ENCODE peak calls at places on chromosomes 4 and X, in ten cellular contexts. H is tibial artery; Y is OCI-LY7; S is IMR-90; R is stomach; F is prostate gland; N is SJSA1; I is CD8-positive, alpha-beta memory T cell; P is A673; W is neural progenitor cell. M is an unnamed sample. For H3K4me1, the result is how much of the 10 kb centered on the place peaks cover.

GRCh38 chr4:168796362-168797106 is 213.5 kb downstream of the CBR4 start:
- DNase-seq in H (no peak), Y (no peak), S (peak), R (peak), F (no peak), N (peak), I (no peak), P (no peak), W (no peak), M (no peak)

GRCh38 chrX:124555036-124555595 is 208.8 kb downstream of the SH2D1A start:
- DNase-seq in H (no peak), Y (no peak), S (peak), R (no peak), F (no peak), N (no peak), I (no peak), P (peak), W (no peak), M (no peak)

GRCh38 chr4:113300384-113301011 is 251.0 kb downstream of the ANK2 start:
- DNase-seq in H (peak), Y (no peak), S (peak), R (no peak), F (no peak), N (no peak), I (no peak), P (no peak), W (no peak), M (no peak)

GRCh38 chr4:81425087-81425486 is 46.6 kb downstream of the RASGEF1B start:
- DNase-seq in H (no peak), Y (no peak), S (no peak), R (no peak), F (no peak), N (no peak), I (no peak), P (no peak), W (no peak), M (no peak)

GRCh38 chr4:111064342-111064993 is 441.6 kb upstream of the PITX2 start:
- DNase-seq in H (no peak), Y (no peak), S (peak), R (no peak), F (no peak), N (peak), I (no peak), P (no peak), W (no peak), M (no peak)

GRCh38 chr4:92305148-92305877 is 1.5 kb downstream of the GRID2 start:
- DNase-seq in H (no peak), Y (no peak), S (peak), R (peak), F (peak), N (peak), I (no peak), P (peak), W (peak), M (no peak)

GRCh38 chrX:52576946-52577345 is 60.1 kb upstream of the XAGE1B start:
- DNase-seq in H (no peak), Y (no peak), S (no peak), R (no peak), F (no peak), N (no peak), I (no peak), P (peak), W (no peak), M (no peak)

GRCh38 chr4:98284640-98285046 is 23.5 kb downstream of the RAP1GDS1 start:
- DNase-seq in H (no peak), Y (no peak), S (peak), R (no peak), F (no peak), N (no peak), I (no peak), P (no peak), W (peak), M (no peak)

GRCh38 chr4:128220286-128221235 is 67.1 kb downstream of the PGRMC2 start:
- DNase-seq in H (no peak), Y (peak), S (peak), R (no peak), F (no peak), N (no peak), I (no peak), P (peak), W (no peak), M (no peak)

GRCh38 chr4:13953083-13953482 is 325.6 kb upstream of the BOD1L1 start:
- DNase-seq in H (no peak), Y (no peak), S (no peak), R (no peak), F (no peak), N (no peak), I (no peak), P (no peak), W (peak), M (no peak)

GRCh38 chr4:176902710-176903323 is 110.1 kb upstream of the VEGFC start:
- DNase-seq in H (no peak), Y (no peak), S (peak), R (no peak), F (no peak), N (no peak), I (no peak), P (peak), W (no peak), M (no peak)

GRCh38 chr4:22170353-22170752 is 221.8 kb upstream of the KCNIP4 start:
- DNase-seq in H (no peak), Y (no peak), S (peak), R (no peak), F (no peak), N (no peak), I (no peak), P (no peak), W (no peak), M (no peak)

GRCh38 chrX:14398725-14399124 is 130.6 kb upstream of the GLRA2 start:
- DNase-seq in H (peak), Y (no peak), S (no peak), R (no peak), F (peak), N (no peak), I (no peak), P (no peak), W (no peak), M (no peak)

GRCh38 chr4:155906554-155907247 is 3.2 kb downstream of the TDO2 start:
- DNase-seq in H (peak), Y (no peak), S (peak), R (no peak), F (no peak), N (peak), I (no peak), P (peak), W (no peak), M (peak)

GRCh38 chr4:110632506-110633357 is 9.9 kb upstream of the PITX2 start:
- DNase-seq in H (no peak), Y (no peak), S (no peak), R (no peak), F (no peak), N (no peak), I (no peak), P (no peak), W (peak), M (no peak)

GRCh38 chr4:81259151-81259550 is 44.1 kb upstream of the PRKG2 start:
- DNase-seq in H (no peak), Y (no peak), S (no peak), R (no peak), F (no peak), N (no peak), I (no peak), P (no peak), W (no peak), M (no peak)

GRCh38 chrX:1507511-1508463 is 29.2 kb downstream of the P2RY8 start:
- DNase-seq in H (no peak), Y (no peak), S (no peak), R (no peak), F (no peak), N (no peak), I (peak), P (no peak), W (no peak), M (peak)

GRCh38 chr4:185587444-185588161 is 52.3 kb upstream of the PDLIM3 start:
- DNase-seq in H (no peak), Y (peak), S (peak), R (peak), F (no peak), N (no peak), I (peak), P (no peak), W (peak), M (no peak)

GRCh38 chr4:16217300-16218051 is 8.8 kb downstream of the TAPT1 start:
- DNase-seq in H (no peak), Y (peak), S (no peak), R (no peak), F (no peak), N (no peak), I (no peak), P (no peak), W (no peak), M (no peak)

GRCh38 chr4:133320576-133321170 is 171.6 kb downstream of the PCDH10 start:
- DNase-seq in H (no peak), Y (peak), S (peak), R (no peak), F (no peak), N (no peak), I (no peak), P (peak), W (peak), M (no peak)

GRCh38 chr4:156109943-156110925 is 156.6 kb upstream of the CTSO start:
- DNase-seq in H (no peak), Y (no peak), S (peak), R (no peak), F (peak), N (no peak), I (no peak), P (peak), W (no peak), M (no peak)

GRCh38 chrX:41692162-41692749 is 3.5 kb downstream of the GPR34 start:
- DNase-seq in H (no peak), Y (no peak), S (peak), R (no peak), F (no peak), N (no peak), I (no peak), P (peak), W (no peak), M (no peak)

DNA sequence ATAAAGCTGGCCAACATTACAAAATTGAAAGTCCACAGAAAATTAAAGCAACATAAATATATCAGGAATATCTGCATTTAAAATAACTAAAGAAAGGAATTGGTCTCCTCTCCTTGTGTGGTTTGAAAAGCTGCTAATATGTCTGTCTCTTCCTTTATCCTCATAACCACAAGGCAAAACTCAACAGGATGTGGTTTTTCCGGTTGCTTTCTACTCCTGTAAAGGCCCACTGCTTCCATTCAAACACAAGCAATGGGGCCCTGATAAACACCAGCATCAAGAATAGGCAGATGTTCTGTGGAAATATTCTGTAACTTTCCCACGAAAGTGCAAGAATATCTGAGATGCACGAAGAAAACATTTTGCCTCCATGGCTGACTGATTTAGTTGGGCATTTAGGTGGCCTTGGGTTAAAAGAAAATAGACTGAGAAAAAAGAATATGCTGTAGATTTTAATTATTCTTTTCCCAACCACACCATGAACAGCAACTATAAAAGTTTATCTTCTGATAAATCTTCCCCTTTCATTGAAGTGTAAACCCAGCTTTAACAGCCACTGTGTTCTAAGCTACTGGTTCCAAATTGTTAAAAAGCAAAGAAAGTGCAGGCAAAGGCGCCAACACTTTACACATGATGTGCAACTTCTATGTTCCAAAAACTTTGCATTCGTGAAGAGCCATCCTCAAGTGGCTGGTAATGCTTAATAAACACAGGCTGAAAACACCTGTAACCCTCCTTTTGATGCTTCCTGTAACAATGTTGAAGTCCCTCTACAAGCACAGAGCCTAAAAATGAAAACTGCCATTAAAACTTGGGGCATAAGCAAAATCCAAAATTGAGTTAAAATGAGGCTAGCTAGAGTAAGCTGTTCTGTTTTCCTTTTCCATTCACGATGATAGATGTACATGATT is 50.5 kb upstream of the NDST3 start:
- DNase-seq in H (no peak), Y (no peak), S (peak), R (no peak), F (no peak), N (no peak), I (no peak), P (peak), W (no peak), M (no peak)
- H3K4me3 ChIP-seq in H (no peak), Y (no peak), S (no peak), R (no peak), F (no peak), N (no peak), I (no peak), P (no peak), W (no peak), M (no peak)

DNA sequence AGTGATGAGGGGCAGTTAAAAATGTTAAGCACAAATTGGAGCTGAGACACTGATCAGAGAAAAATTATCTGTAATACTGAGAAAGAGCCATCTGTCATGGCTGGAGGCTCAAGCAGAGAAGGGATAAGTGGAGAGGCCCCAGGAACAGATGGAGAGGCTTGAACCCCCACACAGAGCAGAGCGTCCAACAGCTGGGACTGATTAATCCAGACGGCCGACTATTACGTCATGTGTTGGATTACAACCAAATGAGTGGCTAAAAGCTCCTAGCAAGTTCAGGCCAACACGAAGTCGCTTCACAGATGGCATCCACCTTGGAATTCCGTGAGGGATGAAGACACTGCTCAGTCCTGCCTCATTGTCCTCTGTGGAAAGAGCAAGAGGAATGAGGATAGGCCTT is 57.7 kb upstream of the ATXN3L start:
- DNase-seq in H (no peak), Y (no peak), S (peak), R (no peak), F (no peak), N (peak), I (no peak), P (peak), W (no peak), M (no peak)
- H3K4me1 ChIP-seq in H (under half), Y (under half), S (under half), R (under half), F (under half), N (under half), I (under half), P (under half), W (under half), M (under half)

GRCh38 chrX:10117864-10118377 is 38.9 kb upstream of the CLCN4 start:
- DNase-seq in H (no peak), Y (peak), S (no peak), R (no peak), F (no peak), N (no peak), I (no peak), P (no peak), W (no peak), M (no peak)

GRCh38 chrX:10119399-10119990 is 37.3 kb upstream of the CLCN4 start:
- DNase-seq in H (peak), Y (peak), S (peak), R (peak), F (peak), N (peak), I (peak), P (peak), W (peak), M (no peak)

GRCh38 chrX:10115082-10115481 is 41.7 kb upstream of the CLCN4 start:
- DNase-seq in H (no peak), Y (no peak), S (no peak), R (no peak), F (no peak), N (no peak), I (no peak), P (no peak), W (no peak), M (no peak)

GRCh38 chrX:10118530-10118929 is 38.2 kb upstream of the CLCN4 start:
- DNase-seq in H (no peak), Y (no peak), S (no peak), R (no peak), F (no peak), N (no peak), I (no peak), P (no peak), W (no peak), M (no peak)

GRCh38 chrX:10117301-10117700 is 39.5 kb upstream of the CLCN4 start:
- DNase-seq in H (no peak), Y (no peak), S (no peak), R (no peak), F (no peak), N (no peak), I (no peak), P (no peak), W (no peak), M (no peak)
- H3K4me3 ChIP-seq in H (no peak), Y (no peak), S (no peak), R (no peak), F (no peak), N (no peak), I (no peak), P (no peak), W (no peak), M (no peak)

DNA sequence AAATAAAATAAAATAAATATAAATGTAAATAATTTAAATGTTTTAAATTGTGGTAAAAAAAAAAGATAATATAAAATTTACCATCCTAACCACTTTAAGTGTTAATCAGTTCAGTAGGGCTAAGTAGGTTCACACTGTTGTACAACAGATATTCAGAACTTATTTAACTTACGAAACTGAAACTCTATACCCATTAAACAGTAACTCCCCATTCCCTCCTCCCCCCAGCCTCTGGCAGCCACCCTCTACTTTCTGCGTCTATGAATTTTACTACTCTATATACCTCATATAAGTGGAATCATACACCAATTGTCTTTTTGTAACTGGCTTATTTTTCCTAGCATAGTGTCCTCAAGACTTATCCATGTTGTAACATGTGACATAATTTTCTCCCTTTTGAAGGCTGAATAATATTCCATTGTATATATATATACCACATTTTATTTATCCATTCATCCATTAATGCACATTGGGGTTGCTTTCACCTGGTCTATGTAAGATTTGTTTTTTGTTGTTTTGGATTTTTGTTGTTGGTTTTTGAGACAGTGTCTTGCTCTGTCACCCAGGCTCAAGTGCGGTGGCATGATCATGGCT is 32.5 kb upstream of the ELF2 start:
- DNase-seq in H (no peak), Y (no peak), S (no peak), R (no peak), F (no peak), N (no peak), I (no peak), P (no peak), W (no peak), M (no peak)
- H3K4me1 ChIP-seq in H (under half), Y (under half), S (under half), R (under half), F (under half), N (under half), I (under half), P (under half), W (under half), M (under half)

GRCh38 chrX:112643721-112644120 is 36.0 kb downstream of the LHFPL1 start:
- DNase-seq in H (no peak), Y (no peak), S (no peak), R (no peak), F (no peak), N (no peak), I (no peak), P (no peak), W (no peak), M (no peak)
- H3K4me3 ChIP-seq in H (no peak), Y (no peak), S (no peak), R (no peak), F (no peak), N (no peak), I (no peak), P (no peak), W (no peak), M (no peak)

DNA sequence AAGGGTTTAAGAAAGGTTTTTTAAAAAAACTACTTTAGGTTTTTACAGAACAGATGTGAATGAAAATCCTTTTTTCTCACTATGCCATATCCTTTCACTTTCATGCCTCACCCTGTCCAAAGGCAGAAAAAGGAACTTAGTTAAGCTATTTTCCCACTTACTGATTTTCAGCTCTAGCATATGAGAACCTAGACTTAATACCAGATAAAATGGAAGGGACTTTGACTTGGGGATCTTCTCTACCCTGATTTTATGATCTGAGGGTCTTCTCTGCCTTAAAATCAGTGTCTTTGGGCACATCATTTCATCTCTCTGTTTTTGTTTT is 42.4 kb downstream of the FNIP2 start:
- DNase-seq in H (no peak), Y (no peak), S (no peak), R (no peak), F (no peak), N (no peak), I (no peak), P (no peak), W (no peak), M (no peak)
- H3K4me1 ChIP-seq in H (under half), Y (under half), S (under half), R (under half), F (under half), N (under half), I (under half), P (under half), W (under half), M (under half)

GRCh38 chrX:20530319-20530979 is 263.7 kb upstream of the RPS6KA3 start:
- DNase-seq in H (peak), Y (peak), S (peak), R (peak), F (peak), N (no peak), I (peak), P (peak), W (peak), M (no peak)
- H3K4me3 ChIP-seq in H (no peak), Y (no peak), S (peak), R (no peak), F (no peak), N (no peak), I (no peak), P (no peak), W (no peak), M (no peak)

GRCh38 chrX:42948723-42949122 is 170.8 kb upstream of the PPP1R2C start:
- DNase-seq in H (no peak), Y (no peak), S (no peak), R (no peak), F (no peak), N (no peak), I (peak), P (no peak), W (no peak), M (no peak)

GRCh38 chrX:42954880-42955279 is 176.9 kb upstream of the PPP1R2C start:
- DNase-seq in H (no peak), Y (peak), S (no peak), R (no peak), F (no peak), N (no peak), I (no peak), P (no peak), W (no peak), M (no peak)

GRCh38 chrX:42955349-42955748 is 177.4 kb upstream of the PPP1R2C start:
- DNase-seq in H (no peak), Y (peak), S (no peak), R (no peak), F (no peak), N (no peak), I (no peak), P (no peak), W (no peak), M (no peak)

GRCh38 chrX:42951747-42952146 is 173.8 kb upstream of the PPP1R2C start:
- DNase-seq in H (no peak), Y (no peak), S (no peak), R (no peak), F (no peak), N (no peak), I (no peak), P (no peak), W (no peak), M (no peak)

DNA sequence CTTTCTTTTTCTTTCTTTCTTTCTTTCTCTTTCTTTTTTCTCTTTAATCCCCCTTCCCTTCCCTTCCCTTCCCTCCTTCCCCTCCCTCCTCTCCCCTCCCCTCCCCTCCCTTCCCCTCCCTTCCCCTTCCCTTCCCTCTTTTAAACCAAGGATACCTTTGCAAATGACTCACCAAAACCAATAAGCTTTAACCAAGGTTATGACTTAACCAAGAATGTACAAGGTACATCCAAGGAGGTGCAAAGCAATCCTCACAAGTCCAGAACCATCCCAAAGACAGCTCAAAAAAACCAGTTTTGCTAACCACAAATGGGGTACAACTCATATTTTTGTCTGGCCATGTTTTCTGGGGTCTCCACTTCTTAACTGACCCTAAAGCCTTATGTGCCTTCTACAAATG is 174.7 kb upstream of the PPP1R2C start:
- DNase-seq in H (no peak), Y (no peak), S (no peak), R (no peak), F (no peak), N (no peak), I (no peak), P (no peak), W (no peak), M (no peak)
- H3K4me1 ChIP-seq in H (under half), Y (under half), S (under half), R (under half), F (under half), N (under half), I (under half), P (under half), W (under half), M (under half)